ENCODE peak calls at places on chromosomes 3 and 15, in four cellular contexts. D is esophagus squamous epithelium, L is stomach, M is sigmoid colon. S is an unnamed sample. For H3K36me3, the result is how much of the 10 kb centered on the place peaks cover.

GRCh38 chr3:176403531-176403930 is 793.8 kb downstream of the TBL1XR1 start:
- DNase-seq in L (no peak), D (no peak), M (no peak), S (no peak)

GRCh38 chr3:147388395-147389264 is 17.7 kb downstream of the ZIC4 start:
- DNase-seq in D (no peak), L (no peak), M (no peak), S (no peak)

GRCh38 chr3:129606522-129607390 is at the start of gene PLXND1:
- DNase-seq in L (peak), M (peak), D (peak), S (peak)

GRCh38 chr3:104460477-104461406 is 906.0 kb upstream of the ALCAM start:
- DNase-seq in D (no peak), L (no peak), M (no peak), S (no peak)

GRCh38 chr15:43329222-43329959 is 982 bp downstream of the LCMT2 start:
- DNase-seq in D (no peak), L (peak), M (peak), S (peak)

GRCh38 chr15:68821190-68821897 is 649 bp upstream of the ANP32A start:
- DNase-seq in L (no peak), M (peak), D (no peak), S (no peak)

GRCh38 chr15:81194723-81195122 is 2.0 kb upstream of the IL16 start:
- DNase-seq in L (no peak), M (no peak), D (no peak), S (no peak)

GRCh38 chr3:12380408-12380795 is 91.5 kb downstream of the PPARG start:
- DNase-seq in D (no peak), M (no peak), L (no peak), S (no peak)

GRCh38 chr15:67892559-67893377 is 52.9 kb upstream of the RNU6-1 start:
- DNase-seq in M (peak), D (no peak), L (no peak), S (peak)

GRCh38 chr3:73623316-73623715 is 1.4 kb downstream of the PDZRN3 start:
- DNase-seq in L (no peak), M (no peak), D (no peak), S (no peak)

GRCh38 chr3:157508461-157508860 is 5.2 kb upstream of the VEPH1 start:
- DNase-seq in L (no peak), D (no peak), M (no peak), S (no peak)

GRCh38 chr15:48939686-48940085 is 24.0 kb downstream of the SHC4 start:
- DNase-seq in D (no peak), L (no peak), M (no peak), S (no peak)

GRCh38 chr15:43249699-43250203 is 17.0 kb downstream of the TGM5 start:
- DNase-seq in D (no peak), L (no peak), M (no peak), S (no peak)

GRCh38 chr3:194395767-194396527 is 3.1 kb downstream of the GP5 start:
- DNase-seq in L (no peak), M (peak), D (no peak), S (peak)

GRCh38 chr15:72176743-72177142 is 20.8 kb downstream of the GRAMD2A start:
- DNase-seq in L (no peak), M (no peak), D (no peak), S (no peak)

GRCh38 chr15:77546050-77546501 is 86.6 kb downstream of the LINGO1 start:
- DNase-seq in M (peak), L (peak), D (no peak), S (peak)

GRCh38 chr3:150097588-150097890 is 126.8 kb upstream of the PFN2 start:
- DNase-seq in D (no peak), L (no peak), M (no peak), S (no peak)

GRCh38 chr15:39582286-39582976 is 1.6 kb downstream of the THBS1 start:
- DNase-seq in D (no peak), M (peak), L (no peak), S (no peak)

GRCh38 chr15:51121118-51121517 is 26.4 kb upstream of the TNFAIP8L3 start:
- DNase-seq in L (no peak), M (no peak), D (no peak), S (peak)

GRCh38 chr3:87088984-87089841 is 98.3 kb upstream of the VGLL3 start:
- DNase-seq in D (no peak), L (peak), M (peak), S (peak)

GRCh38 chr3:112672716-112673506 is 32.0 kb upstream of the CCDC80 start:
- DNase-seq in M (no peak), D (no peak), L (no peak), S (no peak)

GRCh38 chr15:98853593-98854420 is 153.8 kb downstream of the PGPEP1L start:
- DNase-seq in M (peak), D (no peak), L (no peak), S (no peak)

GRCh38 chr15:41501191-41501917 is 7.7 kb downstream of the ITPKA start:
- DNase-seq in D (no peak), L (no peak), M (no peak), S (no peak)

GRCh38 chr3:16101295-16102186 is 72.9 kb upstream of the GALNT15 start:
- DNase-seq in D (no peak), M (no peak), L (no peak), S (peak)

GRCh38 chr15:97909291-97909891 is 51.1 kb upstream of the ARRDC4 start:
- DNase-seq in D (peak), L (peak), M (peak), S (peak)

GRCh38 chr3:45337839-45338470 is 50.4 kb upstream of the LARS2 start:
- DNase-seq in L (no peak), D (no peak), M (no peak), S (no peak)

GRCh38 chr15:40246496-40247275 is 7.8 kb downstream of the PAK6 start:
- DNase-seq in L (no peak), D (no peak), M (peak), S (no peak)

GRCh38 chr3:112858410-112859069 is 11.9 kb upstream of the CD200R1L start:
- DNase-seq in L (no peak), M (no peak), D (no peak), S (peak)

GRCh38 chr15:50797926-50798325 is 32.4 kb upstream of the SPPL2A start:
- DNase-seq in M (no peak), D (no peak), L (no peak), S (peak)

GRCh38 chr3:77825045-77825827 is 785.3 kb downstream of the ROBO2 start:
- DNase-seq in L (peak), M (no peak), D (no peak), S (peak)

GRCh38 chr3:184004483-184004882 is 13.2 kb downstream of the ABCC5 start:
- DNase-seq in L (no peak), M (no peak), D (no peak), S (no peak)

GRCh38 chr3:67692621-67693020 is 38.2 kb upstream of the SUCLG2 start:
- DNase-seq in M (no peak), L (no peak), D (no peak), S (no peak)

GRCh38 chr3:35800960-35801459 is 161.7 kb downstream of the ARPP21 start:
- DNase-seq in M (no peak), D (no peak), L (no peak), S (no peak)

GRCh38 chr3:11591401-11592266 is 52.1 kb downstream of the VGLL4 start:
- DNase-seq in L (peak), M (peak), D (no peak), S (no peak)

GRCh38 chr3:129686941-129687340 is 80.5 kb upstream of the PLXND1 start:
- DNase-seq in M (no peak), D (no peak), L (no peak), S (peak)

GRCh38 chr15:23866832-23867231 is 179.7 kb upstream of the NDN start:
- DNase-seq in D (no peak), M (no peak), L (no peak), S (peak)

GRCh38 chr3:178500631-178501030 is 35.6 kb upstream of the KCNMB2 start:
- DNase-seq in L (no peak), D (no peak), M (no peak), S (no peak)

GRCh38 chr3:104596551-104596950 is 770.2 kb upstream of the ALCAM start:
- DNase-seq in M (no peak), L (no peak), D (no peak), S (peak)

DNA sequence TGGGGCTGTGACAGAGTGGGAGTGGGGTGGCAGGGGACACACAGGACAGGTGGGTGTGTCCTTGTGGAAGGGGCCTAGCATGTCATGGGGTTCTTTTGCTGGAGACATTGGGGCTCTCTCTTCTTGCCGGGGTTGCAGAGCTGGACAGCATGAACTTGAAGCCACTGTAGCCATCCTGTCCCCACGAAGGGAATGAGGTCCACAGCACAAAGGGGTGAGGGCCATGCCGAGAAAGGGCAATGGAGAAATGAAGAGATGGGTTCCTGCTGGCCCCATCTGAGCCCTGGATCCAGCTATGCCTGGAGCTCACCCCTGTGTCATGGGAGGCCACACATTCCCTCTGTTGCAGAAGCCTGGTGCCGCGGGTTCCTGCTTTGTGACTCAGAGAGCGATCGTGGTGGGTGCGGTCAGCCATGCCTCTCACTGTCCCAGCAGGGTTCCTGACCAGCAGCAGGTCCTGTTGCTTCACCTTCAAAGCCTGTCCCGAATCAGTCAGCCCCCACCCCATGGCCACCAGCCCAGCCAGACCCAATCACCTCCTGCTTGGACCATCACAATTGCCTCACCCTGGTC is 50.0 kb downstream of the DNAJB8 start:
- DNase-seq in L (peak), D (no peak), M (no peak), S (no peak)
- H3K36me3 ChIP-seq in L (under half), D (under half), M (under half), S (under half)

DNA sequence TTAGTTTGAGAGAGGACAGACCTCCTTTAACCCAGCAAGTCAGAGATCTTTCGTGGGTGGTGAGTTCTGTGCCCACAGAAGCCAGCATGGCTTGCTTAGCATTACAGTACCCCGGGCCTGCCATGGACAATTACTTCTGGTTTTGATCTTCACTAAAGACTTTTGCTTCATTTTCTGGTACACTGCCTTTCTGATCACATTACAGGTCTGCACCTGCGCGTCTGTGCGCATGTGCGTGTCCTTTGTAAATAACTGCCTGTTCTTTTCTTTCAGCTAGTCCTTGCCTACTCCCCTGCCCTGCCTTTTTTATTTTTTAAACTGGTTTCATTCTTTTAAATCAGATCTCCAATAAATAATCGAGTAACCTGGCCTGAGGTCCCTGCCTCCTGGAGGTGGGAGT is 57.1 kb upstream of the CMTM8 start:
- DNase-seq in M (no peak), L (no peak), D (no peak), S (no peak)
- H3K36me3 ChIP-seq in M (under half), L (under half), D (under half), S (under half)

GRCh38 chr15:73578036-73578435 is 55.2 kb downstream of the NPTN start:
- DNase-seq in D (no peak), M (no peak), L (no peak), S (peak)
- H3K36me3 ChIP-seq in D (half or more), M (under half), L (half or more), S (under half)

GRCh38 chr3:47854720-47855455 is 52.0 kb downstream of the DHX30 start:
- DNase-seq in D (no peak), L (no peak), M (no peak), S (no peak)
- H3K36me3 ChIP-seq in D (half or more), L (half or more), M (half or more), S (under half)

GRCh38 chr3:115004201-115005140 is 142.6 kb downstream of the ZBTB20 start:
- DNase-seq in M (no peak), L (no peak), D (no peak), S (no peak)
- H3K36me3 ChIP-seq in M (under half), L (under half), D (under half), S (under half)

GRCh38 chr15:100945006-100945405 is 25.8 kb downstream of the LRRK1 start:
- DNase-seq in L (no peak), D (no peak), M (no peak), S (no peak)
- H3K36me3 ChIP-seq in L (under half), D (under half), M (under half), S (under half)

DNA sequence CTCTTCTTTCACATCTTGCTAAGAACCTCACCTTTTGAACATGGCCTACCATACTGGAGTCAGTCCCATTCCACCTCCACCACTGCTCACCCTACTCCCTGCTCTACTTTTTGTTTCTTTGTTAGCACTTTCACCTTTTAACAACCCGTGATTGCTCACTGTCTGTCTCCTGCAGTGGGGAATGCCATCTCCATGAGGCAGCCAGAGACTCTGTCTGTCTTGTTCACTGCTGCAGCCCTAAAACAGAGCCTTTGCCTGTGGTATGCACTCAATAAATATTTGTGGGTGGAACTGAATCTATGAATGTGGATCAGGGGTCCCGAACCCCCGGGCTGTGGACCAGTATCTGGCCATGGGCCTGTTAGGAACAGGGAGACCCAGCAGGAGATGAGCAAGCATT is 16.5 kb upstream of the TLE3 start:
- DNase-seq in L (no peak), D (no peak), M (no peak), S (no peak)
- H3K36me3 ChIP-seq in L (under half), D (under half), M (under half), S (under half)

GRCh38 chr3:128091586-128091985 is 32.0 kb downstream of the RUVBL1 start:
- DNase-seq in L (no peak), M (no peak), D (no peak), S (no peak)
- H3K36me3 ChIP-seq in L (under half), M (under half), D (half or more), S (under half)

GRCh38 chr15:52552303-52552702 is 16.5 kb downstream of the ARPP19 start:
- DNase-seq in L (no peak), D (no peak), M (no peak), S (no peak)
- H3K36me3 ChIP-seq in L (half or more), D (half or more), M (under half), S (under half)

S was measured in small intestine.